ENCODE peak calls at places on chromosomes 5 and 9, in five cellular contexts. J, N, U, C and V are unnamed samples.

GRCh38 chr9:19409406-19410194 is 791 bp downstream of the ACER2 start:
- DNase-seq in J (no peak), N (no peak), U (peak; percentile 56), C (peak; percentile 35), V (peak; percentile 67)

GRCh38 chr5:6717687-6718086 is 4.5 kb downstream of the TENT4A start:
- DNase-seq in C (no peak), J (no peak), N (no peak), U (no peak), V (no peak)

GRCh38 chr9:16321461-16322119 is 548.9 kb downstream of the BNC2 start:
- DNase-seq in U (no peak), N (peak; percentile 62), C (no peak), J (no peak), V (peak; percentile 55)

GRCh38 chr5:56815657-56816545 is 552 bp downstream of the MAP3K1 start:
- DNase-seq in U (peak; percentile 68), N (no peak), J (peak; percentile 34), C (peak; percentile 38), V (peak; percentile 68)

GRCh38 chr5:40486437-40487270 is 193.1 kb upstream of the PTGER4 start:
- DNase-seq in U (no peak), C (no peak), J (no peak), N (no peak), V (no peak)

GRCh38 chr9:33952066-33952465 is 96.6 kb downstream of the UBAP2 start:
- DNase-seq in U (no peak), C (no peak), J (no peak), N (no peak), V (no peak)

GRCh38 chr9:14197459-14197858 is 116.5 kb downstream of the NFIB start:
- DNase-seq in U (no peak), C (no peak), N (no peak), J (no peak), V (no peak)

GRCh38 chr9:135376511-135377173 is 102.9 kb upstream of the PPP1R26 start:
- DNase-seq in C (no peak), U (no peak), N (no peak), J (no peak), V (no peak)

GRCh38 chr9:137029058-137029922 is 1.3 kb upstream of the ABCA2 start:
- DNase-seq in N (peak; percentile 89), J (peak; percentile 85), C (peak; percentile 72), U (peak; percentile 85), V (peak; percentile 84)

GRCh38 chr9:121684381-121685145 is 33.1 kb downstream of the DAB2IP start:
- DNase-seq in C (peak; percentile 51), U (peak; percentile 77), N (no peak), J (peak; percentile 64), V (peak; percentile 78)

GRCh38 chr5:68377733-68378132 is 162.2 kb downstream of the PIK3R1 start:
- DNase-seq in J (no peak), C (no peak), U (no peak), N (no peak), V (no peak)

GRCh38 chr5:102511666-102512065 is 12.9 kb upstream of the SLCO6A1 start:
- DNase-seq in N (no peak), U (no peak), C (no peak), J (no peak), V (no peak)

DNA sequence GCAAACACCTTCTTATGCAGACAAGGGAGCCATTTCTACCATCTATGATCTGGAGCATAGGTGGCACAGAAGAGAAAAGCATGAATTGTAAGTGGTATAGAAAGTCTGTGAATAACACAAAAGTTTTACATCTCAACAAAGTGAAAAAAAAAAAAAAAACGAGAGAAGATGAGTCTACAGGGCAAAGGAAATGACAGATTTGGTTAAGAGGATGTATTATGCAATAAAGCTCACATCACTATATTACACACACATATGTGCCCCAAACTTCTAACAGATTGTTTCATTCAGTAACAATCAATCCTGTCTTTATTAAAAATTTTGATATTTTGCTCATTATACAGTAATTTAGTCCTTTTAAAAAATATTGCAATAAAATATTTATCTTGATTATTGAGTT is 49.8 kb downstream of the CERT1 start:
- DNase-seq in J (no peak), N (no peak), U (no peak), C (no peak), V (no peak)
- H3K27ac ChIP-seq in J (no peak overlapping the region), N (no peak overlapping the region), U (no peak overlapping the region), C (no peak overlapping the region), V (no peak overlapping the region)

GRCh38 chr5:172868436-172868923 is 34.4 kb downstream of the ERGIC1 start:
- DNase-seq in N (no peak), J (no peak), C (no peak), U (no peak), V (no peak)

GRCh38 chr5:172868924-172869565 is 35.0 kb downstream of the ERGIC1 start:
- DNase-seq in U (no peak), J (peak; percentile 72), N (peak; percentile 94), C (peak; percentile 85), V (peak; percentile 98)

GRCh38 chr5:172866378-172866777 is 32.3 kb downstream of the ERGIC1 start:
- DNase-seq in U (no peak), J (no peak), C (no peak), N (no peak), V (no peak)

GRCh38 chr5:172866802-172867748 is 33.0 kb downstream of the ERGIC1 start:
- DNase-seq in C (no peak), U (no peak), N (peak; percentile 91), J (peak; percentile 58), V (peak; percentile 96)

DNA sequence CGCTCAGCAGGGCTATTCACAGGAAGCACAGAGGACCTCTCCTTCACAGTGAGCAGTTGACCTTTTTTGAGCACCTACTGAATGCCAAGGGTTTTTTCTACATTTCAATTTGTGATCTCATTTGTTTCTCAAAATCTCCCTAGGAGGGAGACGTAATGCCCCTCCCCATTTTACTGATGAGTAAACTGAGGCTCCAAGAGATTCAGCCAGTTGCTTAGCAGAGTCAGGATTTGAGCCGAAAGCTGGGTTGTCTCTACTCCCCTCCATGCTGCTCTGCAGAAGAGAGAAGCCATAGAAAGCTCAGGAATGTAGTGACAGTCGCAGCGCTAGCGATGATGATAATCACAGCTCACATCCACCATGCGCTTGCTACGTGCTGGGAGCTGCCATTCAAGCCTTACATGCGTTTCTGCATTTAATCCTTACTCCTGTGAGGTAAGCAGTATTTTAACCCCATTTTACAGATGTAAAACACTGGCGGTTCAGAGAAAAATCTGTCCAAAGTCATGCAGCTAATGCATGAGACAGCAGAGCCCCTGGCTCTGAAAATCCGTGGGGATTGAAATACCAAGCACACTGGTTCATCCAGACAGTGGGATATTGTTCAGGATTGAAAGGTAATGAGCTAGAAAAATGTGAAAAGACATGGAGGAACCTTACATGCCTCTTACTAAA is 33.8 kb downstream of the ERGIC1 start:
- DNase-seq in J (no peak), U (no peak), C (no peak), N (no peak), V (no peak)
- TF ChIP-seq POLR2A in J (no peak), U (no peak), C (no peak), N (no peak), V (no peak)

DNA sequence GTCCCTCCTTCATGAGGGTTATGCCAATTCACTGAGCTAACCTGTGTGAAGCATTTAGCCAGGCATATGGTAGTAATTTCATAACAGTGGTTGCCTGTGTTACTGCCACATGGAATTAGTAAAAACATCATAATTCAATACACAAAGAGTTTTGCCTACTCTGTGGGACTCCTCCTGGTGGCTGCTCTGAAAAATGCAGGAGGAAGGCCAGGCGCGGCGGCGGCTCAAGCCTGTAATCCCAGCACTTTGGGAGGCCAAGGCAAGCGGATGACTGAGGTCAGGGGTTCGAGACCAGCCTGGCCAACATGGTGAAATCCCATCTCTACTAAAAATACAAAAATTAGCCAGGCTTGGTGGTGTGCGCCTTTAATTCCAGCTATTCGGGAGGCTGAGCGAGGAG is 547.3 kb downstream of the CDK5RAP2 start:
- DNase-seq in J (no peak), N (no peak), U (no peak), C (no peak), V (no peak)
- TF ChIP-seq CTCF in J (no peak), N (no peak), U (no peak), C (no peak), V (no peak)

DNA sequence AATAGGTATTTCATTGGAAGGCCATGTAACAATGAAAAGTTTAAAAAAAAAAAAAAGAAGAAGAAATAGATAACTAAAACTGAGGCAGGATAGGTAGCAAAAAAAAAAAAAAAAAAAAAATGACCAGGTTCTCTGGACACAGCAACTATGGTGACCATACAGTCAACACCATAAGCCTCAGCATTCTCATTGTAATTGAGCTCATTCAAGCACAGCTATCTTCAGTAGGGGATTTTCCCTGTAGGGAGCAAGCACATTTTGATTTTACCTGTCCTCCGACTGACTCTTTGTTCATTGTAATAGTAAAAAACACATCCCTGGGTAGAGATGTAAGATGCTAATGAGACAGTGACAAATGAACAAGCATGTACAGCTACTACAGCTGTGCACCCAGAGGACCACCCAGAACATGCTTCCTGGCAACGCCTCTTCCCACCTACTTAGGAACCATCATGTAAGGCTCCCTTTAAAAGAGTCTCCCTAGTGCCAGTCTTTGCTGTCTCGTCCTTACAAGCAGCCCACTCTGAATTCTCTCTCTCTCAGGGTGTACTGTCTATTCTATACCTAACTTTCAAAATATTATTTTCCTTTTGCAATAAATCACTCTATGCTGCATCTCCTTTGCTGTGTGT is 64.9 kb upstream of the FBXW11 start:
- DNase-seq in J (no peak), U (no peak), N (no peak), C (no peak), V (no peak)
- H3K27ac ChIP-seq in J (no peak overlapping the region), U (no peak overlapping the region), N (no peak overlapping the region), C (no peak overlapping the region), V (no peak overlapping the region)